ENCODE peak calls at places on chromosomes 13 and 19, in seven cellular contexts. R is fibroblast of lung, K is mucosa of descending colon, O is pancreas, F is body of pancreas, M is heart right ventricle, G is heart left ventricle. Q is an unnamed sample.

GRCh38 chr13:111429064-111429558 is 108.7 kb downstream of the TEX29 start:
- DNase-seq in K (no peak), M (no peak), R (peak; percentile 1), F (peak; percentile 65), G (no peak), O (peak; percentile 28), Q (peak; percentile 29)

GRCh38 chr19:38740252-38740592 is 4.1 kb downstream of the CAPN12 start:
- DNase-seq in M (no peak), F (no peak), O (no peak), R (no peak), K (no peak), G (no peak), Q (no peak)

GRCh38 chr13:106640515-106640914 is 72.6 kb upstream of the ARGLU1 start:
- DNase-seq in R (no peak), O (no peak), K (no peak), M (no peak), F (no peak), G (no peak), Q (no peak)

GRCh38 chr13:75091707-75092106 is 390.3 kb downstream of the TBC1D4 start:
- DNase-seq in F (no peak), K (no peak), R (no peak), M (no peak), G (no peak), O (no peak), Q (no peak)

GRCh38 chr19:51727349-51727880 is 3.6 kb upstream of the HAS1 start:
- DNase-seq in F (no peak), K (no peak), R (peak; percentile 41), G (no peak), O (no peak), M (no peak), Q (peak; percentile 69)

GRCh38 chr13:100675660-100676129 is 1.1 kb upstream of the TMTC4 start:
- DNase-seq in F (no peak), K (no peak), O (no peak), R (no peak), M (no peak), G (no peak), Q (no peak)

GRCh38 chr13:84917252-84917878 is 881.9 kb downstream of the SLITRK6 start:
- DNase-seq in F (no peak), R (peak; percentile 16), G (no peak), O (no peak), K (no peak), M (no peak), Q (peak; percentile 41)

GRCh38 chr13:64446372-64446771 is 2783.8 kb downstream of the PCDH9 start:
- DNase-seq in G (no peak), R (no peak), O (no peak), F (no peak), K (no peak), M (no peak), Q (peak; percentile 65)

GRCh38 chr19:41189425-41190065 is 3.5 kb upstream of the CYP2S1 start:
- DNase-seq in F (no peak), K (no peak), G (no peak), M (no peak), R (no peak), O (no peak), Q (no peak)

GRCh38 chr19:39817888-39818561 is 15.9 kb downstream of the DYRK1B start:
- DNase-seq in M (no peak), O (no peak), F (no peak), G (no peak), R (no peak), K (no peak), Q (no peak)

GRCh38 chr13:27081893-27082292 is 89.7 kb downstream of the USP12 start:
- DNase-seq in G (no peak), F (no peak), O (no peak), K (no peak), R (no peak), M (no peak), Q (no peak)

GRCh38 chr13:48938308-48938943 is 37.3 kb upstream of the FNDC3A start:
- DNase-seq in R (no peak), M (no peak), F (no peak), O (no peak), G (no peak), K (no peak), Q (no peak)

GRCh38 chr13:93698016-93698613 is 471.5 kb downstream of the GPC6 start:
- DNase-seq in O (no peak), G (no peak), F (no peak), M (no peak), R (peak; percentile 77), K (no peak), Q (no peak)

GRCh38 chr13:105665284-105665683 is 870.2 kb downstream of the EFNB2 start:
- DNase-seq in O (no peak), R (peak; percentile 92), G (no peak), F (no peak), M (no peak), K (no peak), Q (peak; percentile 60)

DNA sequence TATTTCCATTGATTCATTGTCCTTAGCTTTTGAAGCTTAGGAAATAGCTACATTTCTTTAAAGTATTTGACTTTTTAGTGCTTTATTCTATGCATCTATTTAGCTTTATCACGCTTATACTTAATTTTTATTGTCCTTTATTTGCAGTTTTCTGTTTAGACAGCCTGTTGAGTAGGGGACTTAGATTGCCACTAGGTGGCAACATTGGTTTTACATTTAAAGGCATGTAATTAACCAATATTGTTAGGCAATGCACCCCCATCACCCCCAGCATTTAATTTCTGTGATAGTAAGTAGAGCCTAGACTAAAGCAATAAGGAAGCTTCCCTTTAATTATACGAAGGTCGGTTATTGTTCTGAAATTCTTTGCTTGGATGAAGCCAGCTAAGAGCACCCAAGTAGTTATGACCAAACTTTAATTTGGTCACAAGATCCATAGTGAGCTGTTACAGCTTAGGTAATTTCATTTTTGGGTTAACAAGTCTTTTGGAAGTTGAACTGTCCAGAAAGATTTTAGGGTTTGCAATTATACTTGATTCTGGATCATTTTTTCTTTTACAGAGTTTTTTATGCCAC is 36.5 kb downstream of the B3GLCT start:
- DNase-seq in F (no peak), G (no peak), O (no peak), R (peak; percentile 32), M (no peak), K (no peak), Q (peak; percentile 78)
- TF ChIP-seq CTCF in F (peak; percentile 55), G (peak; percentile 79), O (peak; percentile 47), R (peak; percentile 70), M (peak; percentile 56), K (peak; percentile 24), Q (peak; percentile 75)

GRCh38 chr19:16594681-16595091 is 22.5 kb upstream of the SLC35E1 start:
- DNase-seq in F (no peak), G (no peak), K (peak; percentile 46), O (no peak), M (no peak), R (no peak), Q (no peak)

GRCh38 chr19:16594131-16594586 is 21.9 kb upstream of the SLC35E1 start:
- DNase-seq in M (no peak), R (no peak), O (no peak), K (peak; percentile 68), G (peak; percentile 63), F (no peak), Q (no peak)

GRCh38 chr19:16596399-16596798 is 24.2 kb upstream of the SLC35E1 start:
- DNase-seq in K (no peak), R (no peak), O (no peak), F (no peak), M (no peak), G (no peak), Q (no peak)

GRCh38 chr19:16593181-16593580 is 21.0 kb upstream of the SLC35E1 start:
- DNase-seq in F (no peak), O (no peak), R (no peak), M (no peak), G (peak; percentile 35), K (peak; percentile 20), Q (no peak)

DNA sequence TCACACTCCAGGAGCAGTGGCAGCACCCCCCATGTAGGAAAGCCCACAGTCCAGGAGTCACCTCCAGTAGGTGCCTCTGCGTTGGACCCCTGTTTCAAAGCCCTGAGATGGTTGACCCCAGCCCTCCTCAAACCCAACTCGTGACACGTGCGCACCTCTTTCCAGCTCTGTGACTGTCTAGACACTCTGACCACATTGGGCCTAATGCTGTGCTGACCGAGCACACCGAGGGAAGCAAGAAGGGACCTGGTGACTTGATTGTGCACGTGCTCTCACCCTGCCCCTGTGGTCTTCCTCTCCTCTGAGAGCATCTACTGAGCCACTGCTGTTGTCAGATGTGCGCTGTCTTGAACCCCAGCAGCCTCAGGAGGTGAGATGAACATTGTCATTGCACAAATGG is 22.9 kb upstream of the SLC35E1 start:
- DNase-seq in G (no peak), M (no peak), O (no peak), F (no peak), R (no peak), K (no peak), Q (no peak)
- H3K4me3 ChIP-seq in G (no peak overlapping the region), M (no peak overlapping the region), O (no peak overlapping the region), F (no peak overlapping the region), R (no peak overlapping the region), K (no peak overlapping the region), Q (no peak overlapping the region)

GRCh38 chr19:47651132-47651531 is 42.2 kb downstream of the BICRA start:
- DNase-seq in F (no peak), M (no peak), G (no peak), K (no peak), O (no peak), R (no peak), Q (no peak)

GRCh38 chr19:47652285-47652684 is 43.4 kb downstream of the BICRA start:
- DNase-seq in K (peak; percentile 22), F (no peak), O (no peak), R (no peak), G (no peak), M (no peak), Q (no peak)

GRCh38 chr19:47650695-47651094 is 41.8 kb downstream of the BICRA start:
- DNase-seq in O (no peak), K (no peak), G (no peak), M (no peak), R (no peak), F (no peak), Q (no peak)

GRCh38 chr19:47649588-47649987 is 40.7 kb downstream of the BICRA start:
- DNase-seq in M (no peak), G (no peak), O (no peak), K (no peak), R (no peak), F (no peak), Q (no peak)

GRCh38 chr19:47651691-47652090 is 42.8 kb downstream of the BICRA start:
- DNase-seq in R (no peak), K (no peak), O (no peak), F (no peak), G (no peak), M (no peak), Q (no peak)
- TF ChIP-seq CTCF in R (no peak), K (no peak), O (no peak), F (no peak), G (no peak), M (no peak), Q (no peak)

GRCh38 chr13:46968450-46968849 is 71.6 kb upstream of the HTR2A start:
- DNase-seq in K (no peak), G (no peak), O (no peak), F (no peak), M (no peak), R (no peak), Q (no peak)

GRCh38 chr13:46962286-46962941 is 65.6 kb upstream of the HTR2A start:
- DNase-seq in O (no peak), G (no peak), K (no peak), M (no peak), R (peak; percentile 53), F (no peak), Q (peak; percentile 41)

GRCh38 chr13:46961719-46962118 is 64.9 kb upstream of the HTR2A start:
- DNase-seq in R (peak; percentile 82), G (no peak), O (no peak), K (no peak), F (no peak), M (no peak), Q (peak; percentile 89)

GRCh38 chr13:46963874-46964273 is 67.0 kb upstream of the HTR2A start:
- DNase-seq in R (no peak), M (no peak), F (no peak), O (no peak), K (no peak), G (no peak), Q (no peak)

GRCh38 chr13:46964789-46965527 is 68.1 kb upstream of the HTR2A start:
- DNase-seq in R (peak; percentile 55), F (no peak), G (no peak), K (no peak), O (no peak), M (no peak), Q (peak; percentile 32)
- H3K4me3 ChIP-seq in R (no peak overlapping the region), F (no peak overlapping the region), G (no peak overlapping the region), K (no peak overlapping the region), O (no peak overlapping the region), M (no peak overlapping the region), Q (no peak overlapping the region)